ENCODE peak calls at places on chromosome 5, in seven cellular contexts. U, S, M, L, K, J and V are unnamed samples.

GRCh38 chr5:87361031-87361443 is 51.7 kb downstream of the CCNH start:
- DNase-seq in J (no peak), M (no peak), S (no peak), U (no peak), K (no peak), L (no peak), V (no peak)

GRCh38 chr5:175821790-175822211 is 49.6 kb upstream of the CPLX2 start:
- DNase-seq in K (no peak), S (no peak), M (no peak), J (no peak), L (no peak), U (no peak), V (no peak)

GRCh38 chr5:135213466-135214239 is 179.6 kb upstream of the PITX1 start:
- DNase-seq in J (no peak), K (peak), M (no peak), S (no peak), U (no peak), L (no peak), V (no peak)

GRCh38 chr5:4630031-4630430 is 510.1 kb upstream of the ADAMTS16 start:
- DNase-seq in L (no peak), J (no peak), M (no peak), K (no peak), S (no peak), U (peak), V (no peak)

GRCh38 chr5:143352691-143353090 is 50.8 kb downstream of the NR3C1 start:
- DNase-seq in J (no peak), K (no peak), M (no peak), S (no peak), L (no peak), U (no peak), V (no peak)

GRCh38 chr5:56910123-56910951 is 941 bp downstream of the SETD9 start:
- DNase-seq in J (no peak), U (peak), K (no peak), M (no peak), L (peak), S (peak), V (peak)

GRCh38 chr5:83577036-83577636 is 105.6 kb downstream of the VCAN start:
- DNase-seq in J (no peak), U (peak), K (no peak), L (no peak), M (no peak), S (no peak), V (no peak)

GRCh38 chr5:35285011-35285410 is 54.7 kb upstream of the PRLR start:
- DNase-seq in J (no peak), M (no peak), K (no peak), L (no peak), U (no peak), S (no peak), V (no peak)

GRCh38 chr5:32511778-32512374 is 67.3 kb upstream of the ZFR start:
- DNase-seq in K (no peak), J (no peak), S (no peak), U (no peak), L (no peak), M (no peak), V (no peak)

GRCh38 chr5:52786391-52786790 is 1.3 kb upstream of the ITGA1 start:
- DNase-seq in L (no peak), U (no peak), S (no peak), J (no peak), K (no peak), M (no peak), V (no peak)

GRCh38 chr5:52788505-52788821 is 747 bp downstream of the ITGA1 start:
- DNase-seq in M (no peak), J (no peak), L (peak), U (no peak), K (no peak), S (no peak), V (no peak)

GRCh38 chr5:52787600-52788504 is at the start of the genes ITGA1 and PELO:
- DNase-seq in S (no peak), U (peak), K (peak), J (no peak), M (peak), L (peak), V (peak)

GRCh38 chr5:52789378-52789777 is 1.7 kb downstream of the ITGA1 start:
- DNase-seq in K (no peak), M (no peak), U (peak), L (no peak), J (no peak), S (no peak), V (no peak)

GRCh38 chr5:52786937-52787599 is 648 bp upstream of the ITGA1 start:
- DNase-seq in S (no peak), K (no peak), M (no peak), J (no peak), L (no peak), U (peak), V (no peak)
- TF ChIP-seq TAF1 in S (no peak), K (no peak), M (no peak), J (no peak), L (no peak), U (no peak), V (no peak)

DNA sequence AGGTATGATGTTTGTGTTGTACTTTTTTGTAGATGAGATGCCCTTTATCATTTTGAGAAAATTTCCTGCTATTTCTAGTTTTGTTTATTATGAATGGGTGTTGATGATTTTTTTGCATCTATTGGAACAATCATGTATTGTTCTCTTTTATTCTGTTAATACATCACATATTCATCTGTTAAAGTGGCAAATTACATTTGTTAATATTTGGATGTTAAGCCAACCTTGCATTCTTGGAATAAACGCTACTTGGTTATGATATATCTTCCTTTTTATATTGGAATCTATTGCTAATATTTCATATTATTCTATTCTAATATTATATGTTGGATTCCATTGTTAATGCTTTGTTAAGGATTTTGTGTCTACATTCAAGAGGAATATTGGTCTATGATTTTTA is 24.6 kb upstream of the BNIP1 start:
- DNase-seq in S (no peak), J (no peak), K (no peak), M (no peak), U (no peak), L (no peak), V (no peak)
- TF ChIP-seq POLR2AphosphoS5 in S (no peak), J (no peak), K (no peak), M (no peak), U (no peak), L (no peak), V (no peak)

GRCh38 chr5:120228262-120229031 is 235.7 kb upstream of the PRR16 start:
- DNase-seq in S (no peak), M (no peak), J (no peak), U (peak), K (no peak), L (no peak), V (no peak)
- TF ChIP-seq TAF1 in S (no peak), M (no peak), J (no peak), U (no peak), K (no peak), L (no peak), V (no peak)

GRCh38 chr5:124341066-124341943 is 405.1 kb downstream of the ZNF608 start:
- DNase-seq in J (no peak), M (no peak), S (no peak), U (no peak), K (no peak), L (no peak), V (no peak)
- TF ChIP-seq POLR2AphosphoS5 in J (no peak), M (no peak), S (no peak), U (no peak), K (no peak), L (no peak), V (no peak)